ENCODE peak calls at places on chromosomes 3 and 15, in six cellular contexts. C is psoas muscle, E is adrenal gland, L is sigmoid colon, F is fibroblast of lung, W is neural progenitor cell. P is an unnamed sample.

GRCh38 chr3:38168151-38168987 is 3.0 kb downstream of the OXSR1 start:
- DNase-seq in E (no peak), L (no peak), F (peak; percentile 65), W (no peak), C (no peak), P (peak; percentile 57)

GRCh38 chr15:78082106-78082742 is 4.7 kb upstream of the TBC1D2B start:
- DNase-seq in C (no peak), L (peak; percentile 67), W (no peak), F (no peak), E (peak; percentile 25), P (no peak)

GRCh38 chr15:25170781-25171110 is 216.0 kb downstream of the SNRPN start:
- DNase-seq in W (no peak), C (no peak), E (peak; percentile 8), L (peak; percentile 52), F (no peak), P (no peak)

GRCh38 chr3:142808103-142808917 is 80.6 kb downstream of the PCOLCE2 start:
- DNase-seq in F (peak; percentile 60), E (no peak), L (no peak), W (no peak), C (no peak), P (peak; percentile 57)

GRCh38 chr3:197256836-197257444 is 41.5 kb downstream of the DLG1 start:
- DNase-seq in W (peak; percentile 52), F (peak; percentile 73), C (no peak), E (no peak), L (no peak), P (peak; percentile 45)

GRCh38 chr15:91050128-91050455 is 27.7 kb upstream of the VPS33B start:
- DNase-seq in W (no peak), E (no peak), L (no peak), F (no peak), C (no peak), P (no peak)

GRCh38 chr15:66834863-66835557 is 133.0 kb downstream of the SMAD6 start:
- DNase-seq in W (peak; percentile 91), L (no peak), C (no peak), E (no peak), F (no peak), P (no peak)

GRCh38 chr3:146161725-146162047 is 702 bp upstream of the PLOD2 start:
- DNase-seq in F (peak; percentile 77), L (peak; percentile 90), W (peak; percentile 27), C (no peak), E (peak; percentile 61), P (peak; percentile 42)

GRCh38 chr3:149523899-149524298 is 49.4 kb downstream of the TM4SF4 start:
- DNase-seq in W (no peak), F (no peak), L (no peak), C (no peak), E (no peak), P (no peak)

GRCh38 chr3:13614607-13615006 is 65.7 kb downstream of the FBLN2 start:
- DNase-seq in E (no peak), F (no peak), C (no peak), L (no peak), W (no peak), P (no peak)

GRCh38 chr3:168952551-168952950 is 711.0 kb downstream of the MECOM start:
- DNase-seq in E (no peak), F (peak; percentile 91), C (no peak), W (no peak), L (no peak), P (no peak)

GRCh38 chr15:29449136-29449535 is 179.5 kb upstream of the NSMCE3 start:
- DNase-seq in L (no peak), F (no peak), E (no peak), W (peak; percentile 65), C (no peak), P (peak; percentile 9)

GRCh38 chr3:312170-312569 is 115.6 kb downstream of the CHL1 start:
- DNase-seq in C (no peak), F (no peak), E (no peak), W (no peak), L (no peak), P (no peak)

GRCh38 chr3:64267774-64268604 is 42.7 kb upstream of the PRICKLE2 start:
- DNase-seq in F (peak; percentile 78), L (peak; percentile 94), E (peak; percentile 66), C (peak; percentile 49), W (peak; percentile 80), P (peak; percentile 54)

GRCh38 chr3:184965639-184966430 is 153.9 kb downstream of the VPS8 start:
- DNase-seq in F (no peak), L (no peak), W (peak; percentile 8), E (no peak), C (no peak), P (no peak)

GRCh38 chr3:69200384-69201068 is 78.1 kb upstream of the LMOD3 start:
- DNase-seq in F (peak; percentile 53), E (peak; percentile 37), C (no peak), L (no peak), W (peak; percentile 31), P (peak; percentile 58)

GRCh38 chr3:94734201-94734600 is 671.3 kb downstream of the NSUN3 start:
- DNase-seq in F (no peak), E (no peak), C (no peak), L (no peak), W (peak; percentile 89), P (no peak)

GRCh38 chr3:126126292-126126691 is 42.4 kb upstream of the SLC41A3 start:
- DNase-seq in L (peak; percentile 48), E (peak; percentile 7), W (no peak), C (peak; percentile 2), F (no peak), P (no peak)

GRCh38 chr3:126124896-126125295 is 41.0 kb upstream of the SLC41A3 start:
- DNase-seq in E (peak; percentile 4), F (no peak), W (no peak), L (peak; percentile 52), C (peak; percentile 2), P (no peak)

GRCh38 chr3:126125341-126125740 is 41.4 kb upstream of the SLC41A3 start:
- DNase-seq in W (no peak), E (peak; percentile 3), L (peak; percentile 46), C (peak; percentile 1), F (no peak), P (no peak)

GRCh38 chr3:126125781-126126251 is 41.9 kb upstream of the SLC41A3 start:
- DNase-seq in W (no peak), L (peak; percentile 40), F (no peak), C (peak; percentile 2), E (peak; percentile 4), P (no peak)

GRCh38 chr3:126124148-126124868 is 40.4 kb upstream of the SLC41A3 start:
- DNase-seq in F (no peak), C (peak; percentile 7), W (peak; percentile 33), E (peak; percentile 11), L (peak; percentile 42), P (no peak)
- TF ChIP-seq CTCF in F (no peak), C (no peak), W (peak; percentile 22), E (no peak), L (no peak), P (no peak)

GRCh38 chr15:81157195-81157938 is 23.3 kb downstream of the CFAP161 start:
- DNase-seq in W (no peak), C (no peak), E (no peak), F (peak; percentile 48), L (no peak), P (no peak)

GRCh38 chr15:81157939-81158223 is 23.8 kb downstream of the CFAP161 start:
- DNase-seq in F (no peak), E (no peak), W (no peak), L (no peak), C (no peak), P (no peak)

GRCh38 chr15:81161215-81161673 is 27.2 kb downstream of the CFAP161 start:
- DNase-seq in E (no peak), L (no peak), C (no peak), W (no peak), F (no peak), P (no peak)

GRCh38 chr15:81161851-81162250 is 27.8 kb downstream of the CFAP161 start:
- DNase-seq in F (no peak), C (no peak), E (no peak), W (no peak), L (no peak), P (no peak)

DNA sequence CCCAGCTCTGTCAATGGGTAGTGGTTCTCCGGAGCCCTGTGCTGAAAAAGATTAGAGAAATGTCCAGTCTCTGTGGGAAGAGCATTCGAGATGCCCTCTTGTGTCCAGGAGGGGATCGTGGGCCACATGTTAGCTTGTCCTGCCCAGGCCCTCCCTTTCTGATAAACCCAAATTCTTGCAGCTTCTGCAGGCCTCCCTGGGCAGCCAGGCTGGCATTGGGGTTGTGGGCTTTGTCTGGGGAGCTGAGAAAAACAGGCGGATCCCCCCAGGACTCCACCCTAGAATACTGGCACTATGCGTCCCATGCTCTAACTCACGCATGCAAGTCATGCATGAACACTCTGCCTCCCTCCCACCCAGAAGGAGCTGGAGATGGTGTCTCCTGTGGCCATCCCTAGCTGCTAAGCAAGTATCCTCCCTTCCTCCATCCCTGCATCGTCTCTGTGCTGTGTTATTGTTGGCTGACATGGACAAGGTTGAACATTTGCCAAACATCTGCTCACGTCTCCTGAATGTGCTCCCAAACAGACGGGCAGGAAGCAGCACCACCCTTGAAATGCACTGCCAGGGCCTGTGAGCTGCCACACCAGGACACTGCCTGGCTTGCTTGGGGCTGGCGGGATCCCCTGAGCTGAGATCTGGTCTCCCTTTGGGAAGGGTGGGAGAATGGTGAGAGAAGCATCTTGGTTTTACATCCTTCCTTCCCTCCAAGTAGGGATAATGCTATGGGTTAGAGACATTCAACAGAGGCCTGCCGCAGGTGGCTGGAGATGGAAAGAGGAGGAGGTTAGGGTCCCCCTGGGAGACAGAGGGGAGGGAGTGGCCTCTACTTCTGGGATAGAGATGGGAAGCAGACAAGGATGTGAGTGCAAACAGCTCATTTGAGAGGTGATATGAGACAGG is 26.5 kb downstream of the CFAP161 start:
- DNase-seq in L (peak; percentile 75), E (peak; percentile 50), F (peak; percentile 97), W (no peak), C (peak; percentile 64), P (peak; percentile 67)
- H3K27ac ChIP-seq in L (peak overlapping the region; percentile 59), E (no peak overlapping the region), F (peak overlapping the region; percentile 39), W (no peak overlapping the region), C (peak overlapping the region; percentile 50), P (no peak overlapping the region)

DNA sequence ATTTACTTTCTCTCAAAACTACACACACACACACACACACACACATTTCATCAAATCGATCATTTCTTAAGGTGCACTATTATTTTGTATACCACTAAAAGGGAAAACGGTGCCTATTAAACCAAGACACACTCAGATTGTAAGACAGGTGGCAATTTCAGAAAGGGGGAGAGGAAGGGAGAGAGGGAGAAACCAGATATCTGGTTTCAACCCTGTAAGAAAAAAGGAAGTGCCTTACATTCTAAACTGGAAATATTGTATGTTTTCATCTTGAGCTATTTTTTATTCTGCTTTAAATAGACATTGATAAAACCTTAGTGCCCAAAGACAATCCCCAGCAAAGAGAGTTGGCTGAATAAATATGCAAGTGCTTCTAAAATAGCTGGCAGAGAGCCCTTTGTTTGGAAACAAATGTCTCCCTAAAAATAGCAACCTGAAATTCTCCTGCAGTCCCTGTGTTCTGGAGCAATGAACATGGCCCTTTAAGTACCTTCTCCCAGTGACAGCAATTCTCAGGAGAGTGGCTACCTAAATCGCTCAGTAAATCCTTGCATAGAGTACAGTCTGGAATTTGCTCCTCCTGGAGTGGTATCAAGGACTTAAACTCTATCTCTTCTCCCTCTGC is 85.7 kb downstream of the RARB start:
- DNase-seq in E (no peak), L (no peak), F (no peak), C (no peak), W (no peak), P (no peak)
- H3K4me3 ChIP-seq in E (no peak overlapping the region), L (no peak overlapping the region), F (no peak overlapping the region), C (peak overlapping the region; percentile 5), W (no peak overlapping the region), P (no peak overlapping the region)

DNA sequence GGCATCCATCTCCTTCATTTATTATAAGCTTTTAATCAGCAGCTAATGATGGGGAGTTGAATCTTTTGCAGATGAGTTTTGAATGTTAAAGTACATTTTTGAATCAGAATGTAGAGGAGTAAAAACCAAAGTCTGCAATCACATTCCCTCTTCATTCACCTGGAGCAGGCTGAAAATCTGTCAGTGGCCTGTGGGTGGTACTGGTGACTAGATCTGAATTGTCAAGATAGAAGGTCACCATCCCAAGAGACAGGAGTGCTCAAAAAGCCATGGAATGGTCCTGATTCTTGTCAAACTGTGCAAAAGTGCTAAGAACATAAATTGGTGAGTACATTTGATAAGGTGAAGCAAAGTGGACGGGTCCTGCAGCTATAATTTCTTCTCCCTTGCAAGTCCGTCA is 881.3 kb upstream of the NR2F2 start:
- DNase-seq in L (no peak), C (no peak), W (no peak), E (no peak), F (no peak), P (no peak)
- TF ChIP-seq CTCF in L (no peak), C (no peak), W (no peak), E (no peak), F (no peak), P (no peak)